ENCODE peak calls at places on chromosomes 16 and 17, in six cellular contexts. M is prostate gland; X is naive thymus-derived CD4-positive, alpha-beta T cell; W is A549; R is heart left ventricle; J is endodermal cell. V is an unnamed sample.

GRCh38 chr17:4849011-4849536 is 15.9 kb downstream of the MINK1 start:
- DNase-seq in X (no peak), W (peak; percentile 83), R (no peak), M (peak; percentile 67), J (peak; percentile 68), V (no peak)

GRCh38 chr17:35540589-35541404 is 3.3 kb upstream of the SLFN12L start:
- DNase-seq in W (no peak), J (no peak), R (peak; percentile 68), X (peak; percentile 36), M (no peak), V (no peak)

GRCh38 chr17:151886-152859 is 14.8 kb downstream of the SCGB1C2 start:
- DNase-seq in R (peak; percentile 15), X (no peak), J (no peak), M (no peak), W (peak; percentile 33), V (no peak)

GRCh38 chr16:4572715-4573114 is 16.6 kb downstream of the C16orf96 start:
- DNase-seq in R (no peak), X (no peak), M (no peak), W (no peak), J (no peak), V (no peak)

GRCh38 chr17:43701318-43701743 is 39.6 kb upstream of the MEOX1 start:
- DNase-seq in M (no peak), J (no peak), X (no peak), W (no peak), R (no peak), V (no peak)

GRCh38 chr17:2025220-2025621 is at the start of gene RTN4RL1:
- DNase-seq in W (peak; percentile 80), X (peak; percentile 76), R (peak; percentile 82), M (peak; percentile 81), J (peak; percentile 90), V (peak; percentile 74)

GRCh38 chr17:83110755-83111154 is 31.3 kb downstream of the METRNL start:
- DNase-seq in X (no peak), J (no peak), M (no peak), W (no peak), R (no peak), V (no peak)

GRCh38 chr17:51805765-51806164 is 352.7 kb downstream of the CA10 start:
- DNase-seq in J (no peak), M (no peak), X (no peak), W (no peak), R (no peak), V (no peak)

GRCh38 chr17:81158688-81159590 is 6.4 kb upstream of the PVALEF start:
- DNase-seq in W (no peak), J (no peak), R (no peak), X (no peak), M (no peak), V (no peak)

GRCh38 chr17:15462962-15463361 is 4.5 kb downstream of the CDRT4 start:
- DNase-seq in M (no peak), J (no peak), X (no peak), W (no peak), R (no peak), V (no peak)

GRCh38 chr16:67167588-67167987 is 2.8 kb upstream of the NOL3 start:
- DNase-seq in R (no peak), M (no peak), J (no peak), W (no peak), X (no peak), V (no peak)

GRCh38 chr17:44589316-44590071 is 32.2 kb downstream of the FZD2 start:
- DNase-seq in W (no peak), J (no peak), X (no peak), M (no peak), R (no peak), V (no peak)

GRCh38 chr17:75622071-75622470 is 11.2 kb upstream of the SMIM5 start:
- DNase-seq in W (no peak), X (no peak), J (no peak), M (no peak), R (no peak), V (no peak)

GRCh38 chr17:65541453-65541852 is 20.0 kb downstream of the AXIN2 start:
- DNase-seq in R (no peak), M (no peak), X (no peak), W (no peak), J (no peak), V (no peak)

GRCh38 chr17:77222356-77222755 is 81.6 kb downstream of the SEC14L1 start:
- DNase-seq in X (no peak), M (no peak), W (no peak), R (no peak), J (no peak), V (no peak)
- H3K9me3 ChIP-seq in X (no peaks in the 10 kb centered on the region), M (no peaks in the 10 kb centered on the region), W (peaks cover 5% of the 10 kb centered on the region), R (no peaks in the 10 kb centered on the region), J (no peaks in the 10 kb centered on the region), V (no peaks in the 10 kb centered on the region)

DNA sequence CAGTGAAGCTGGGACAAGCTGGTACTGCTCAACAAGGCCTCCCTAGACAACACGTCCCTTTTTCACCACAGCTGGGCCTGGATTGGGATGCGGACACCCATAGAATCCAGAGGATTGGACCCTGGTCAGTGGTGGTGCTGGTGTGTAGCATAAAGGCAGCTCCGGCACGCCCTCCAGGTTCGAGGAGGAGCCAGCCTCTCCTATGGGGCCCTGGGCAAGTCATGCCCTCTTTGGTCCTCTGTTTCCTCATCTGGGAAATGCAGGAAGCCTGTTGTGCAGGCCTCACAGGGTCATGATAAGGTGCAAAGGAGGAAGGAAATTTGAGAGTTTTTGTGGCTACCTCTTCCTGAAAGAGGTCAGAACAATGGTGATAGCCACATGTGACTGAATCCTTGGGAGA is 1741.7 kb downstream of the TP53TG3F start:
- DNase-seq in J (no peak), X (no peak), W (no peak), M (no peak), R (no peak), V (no peak)
- H3K9me3 ChIP-seq in J (peaks cover 83% of the 10 kb centered on the region), X (no peaks in the 10 kb centered on the region), W (no peaks in the 10 kb centered on the region), M (no peaks in the 10 kb centered on the region), R (no peaks in the 10 kb centered on the region), V (peaks cover 3% of the 10 kb centered on the region)

GRCh38 chr16:3183445-3184139 is 4.4 kb upstream of the OR1F1 start:
- DNase-seq in M (no peak), R (no peak), J (peak; percentile 83), X (no peak), W (no peak), V (no peak)
- H3K9me3 ChIP-seq in M (no peaks in the 10 kb centered on the region), R (no peaks in the 10 kb centered on the region), J (no peaks in the 10 kb centered on the region), X (no peaks in the 10 kb centered on the region), W (no peaks in the 10 kb centered on the region), V (peaks cover 3% of the 10 kb centered on the region)

DNA sequence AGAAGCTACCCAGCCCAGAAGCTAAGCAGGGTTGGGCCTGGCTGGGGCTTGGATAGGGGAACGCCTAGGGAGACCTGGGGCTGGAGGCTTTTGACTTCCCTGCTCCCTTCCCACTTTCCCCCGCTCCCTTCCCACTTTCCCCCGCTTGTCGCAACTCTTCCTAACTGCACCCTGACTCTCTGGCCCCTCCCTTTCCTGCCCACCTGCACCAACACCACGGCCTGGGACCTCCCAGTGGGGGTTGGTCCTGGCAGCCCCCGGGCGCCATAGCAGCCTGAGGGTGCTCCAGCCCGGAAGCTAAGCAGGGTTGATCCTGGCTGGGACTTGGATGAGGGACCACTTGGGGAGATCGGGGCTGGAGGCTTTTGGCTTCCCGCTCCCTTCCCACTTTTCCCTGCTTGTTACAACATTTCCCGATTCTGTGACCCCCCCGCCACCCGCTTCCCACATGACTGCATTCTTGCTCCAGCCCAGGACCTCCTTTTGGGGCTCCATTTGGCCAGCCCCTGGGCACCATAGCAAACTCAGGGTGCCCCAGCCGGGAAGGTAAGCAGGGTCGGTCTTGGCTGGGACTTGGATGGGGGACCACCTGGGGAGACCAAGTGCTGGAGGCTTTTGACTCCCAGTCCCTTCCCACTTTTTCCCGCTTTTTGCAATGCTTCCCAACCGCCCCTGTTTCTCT is 2287.0 kb downstream of the TP53TG3F start:
- DNase-seq in M (no peak), R (no peak), W (no peak), X (no peak), J (no peak), V (no peak)
- H3K9me3 ChIP-seq in M (no peaks in the 10 kb centered on the region), R (no peaks in the 10 kb centered on the region), W (no peaks in the 10 kb centered on the region), X (no peaks in the 10 kb centered on the region), J (peaks cover 29% of the 10 kb centered on the region), V (peaks cover under 1% of the 10 kb centered on the region)

DNA sequence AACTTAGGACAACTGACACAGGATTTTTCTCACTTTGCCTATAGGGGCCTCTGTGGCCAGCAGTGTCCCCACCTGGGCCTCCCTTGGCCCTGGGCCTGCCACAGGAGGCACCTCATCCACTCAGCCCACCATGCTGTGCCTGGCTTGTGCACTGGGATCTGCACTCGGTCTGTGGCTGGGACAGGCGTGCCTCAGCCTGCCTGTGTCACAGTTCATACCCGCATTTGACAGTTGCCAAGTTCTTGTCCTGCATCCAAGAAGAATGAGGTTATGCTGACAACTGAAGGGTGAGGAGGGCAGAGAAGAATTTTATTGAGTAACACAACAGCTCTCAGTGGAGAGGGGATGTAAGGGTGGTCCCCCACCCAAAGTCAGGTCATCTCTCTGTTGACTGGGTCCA is 36.0 kb downstream of the ZFP90 start:
- DNase-seq in J (peak; percentile 20), X (no peak), W (no peak), R (no peak), M (no peak), V (no peak)
- H3K9me3 ChIP-seq in J (peaks cover 90% of the 10 kb centered on the region), X (no peaks in the 10 kb centered on the region), W (peaks cover 84% of the 10 kb centered on the region), R (no peaks in the 10 kb centered on the region), M (no peaks in the 10 kb centered on the region), V (peaks cover 29% of the 10 kb centered on the region)

GRCh38 chr17:21817791-21818364 is 125.6 kb downstream of the KCNJ18 start:
- DNase-seq in X (no peak), J (no peak), W (no peak), M (no peak), R (no peak), V (no peak)
- H3K9me3 ChIP-seq in X (no peaks in the 10 kb centered on the region), J (peaks cover 86% of the 10 kb centered on the region), W (no peaks in the 10 kb centered on the region), M (no peaks in the 10 kb centered on the region), R (no peaks in the 10 kb centered on the region), V (peaks cover 4% of the 10 kb centered on the region)

GRCh38 chr16:78973041-78973440 is 627.5 kb downstream of the MAF start:
- DNase-seq in X (no peak), M (no peak), J (no peak), W (no peak), R (no peak), V (no peak)
- H3K9me3 ChIP-seq in X (no peaks in the 10 kb centered on the region), M (no peaks in the 10 kb centered on the region), J (no peaks in the 10 kb centered on the region), W (no peaks in the 10 kb centered on the region), R (no peaks in the 10 kb centered on the region), V (no peaks in the 10 kb centered on the region)

GRCh38 chr16:75175074-75175473 is 26.8 kb downstream of the ZFP1 start:
- DNase-seq in R (no peak), X (no peak), J (no peak), W (no peak), M (no peak), V (no peak)
- H3K9me3 ChIP-seq in R (no peaks in the 10 kb centered on the region), X (peaks cover 1% of the 10 kb centered on the region), J (peaks cover 76% of the 10 kb centered on the region), W (peaks cover 87% of the 10 kb centered on the region), M (no peaks in the 10 kb centered on the region), V (peaks cover 8% of the 10 kb centered on the region)

GRCh38 chr16:31754998-31755615 is 118.5 kb upstream of the ZNF267 start:
- DNase-seq in M (no peak), R (no peak), X (no peak), W (peak; percentile 10), J (no peak), V (no peak)
- H3K9me3 ChIP-seq in M (peaks cover 4% of the 10 kb centered on the region), R (peaks cover 23% of the 10 kb centered on the region), X (peaks cover 32% of the 10 kb centered on the region), W (peaks cover 92% of the 10 kb centered on the region), J (peaks cover 95% of the 10 kb centered on the region), V (peaks cover 61% of the 10 kb centered on the region)

GRCh38 chr17:40511136-40511535 is 9.7 kb upstream of the TNS4 start:
- DNase-seq in M (peak; percentile 57), J (no peak), W (no peak), R (no peak), X (no peak), V (no peak)
- H3K9me3 ChIP-seq in M (no peaks in the 10 kb centered on the region), J (no peaks in the 10 kb centered on the region), W (no peaks in the 10 kb centered on the region), R (no peaks in the 10 kb centered on the region), X (no peaks in the 10 kb centered on the region), V (no peaks in the 10 kb centered on the region)

V was measured in T-helper 17 cell.